ENCODE peak calls at places on chromosome 19, in four cellular contexts. O, Q, K and Y are unnamed samples.

GRCh38 chr19:3046621-3047306 is 15.5 kb downstream of the TLE5 start:
- DNase-seq in O (peak), Q (no peak), K (no peak), Y (no peak)

GRCh38 chr19:43739836-43740235 is 14.9 kb downstream of the SMG9 start:
- DNase-seq in O (no peak), Q (no peak), K (no peak), Y (no peak)

GRCh38 chr19:12946092-12946845 is 607 bp downstream of the RAD23A start:
- DNase-seq in O (peak), Q (peak), K (peak), Y (peak)

GRCh38 chr19:55600336-55601028 is 394 bp downstream of the ZNF524 start:
- DNase-seq in O (peak), Q (no peak), K (no peak), Y (no peak)

GRCh38 chr19:41265376-41266153 is 1.4 kb downstream of the HNRNPUL1 start:
- DNase-seq in O (peak), Q (peak), K (no peak), Y (no peak)

GRCh38 chr19:5953034-5953589 is 24.8 kb downstream of the RANBP3 start:
- DNase-seq in O (no peak), Q (no peak), K (no peak), Y (no peak)

GRCh38 chr19:13983213-13983889 is 22.8 kb downstream of the RFX1 start:
- DNase-seq in O (no peak), Q (no peak), K (no peak), Y (no peak)

GRCh38 chr19:44635581-44636438 is 7.9 kb upstream of the PVR start:
- DNase-seq in O (no peak), Q (no peak), K (no peak), Y (no peak)

GRCh38 chr19:53538378-53539109 is 599 bp downstream of the ZNF331 start:
- DNase-seq in O (no peak), Q (no peak), K (no peak), Y (no peak)

GRCh38 chr19:30063184-30064020 is 121.4 kb downstream of the URI1 start:
- DNase-seq in O (no peak), Q (no peak), K (no peak), Y (no peak)

GRCh38 chr19:2983351-2984195 is 6.2 kb downstream of the TLE6 start:
- DNase-seq in O (peak), Q (peak), K (peak), Y (peak)

GRCh38 chr19:42277821-42278809 is 9.1 kb downstream of the CIC start:
- DNase-seq in O (no peak), Q (no peak), K (no peak), Y (peak)

GRCh38 chr19:32945260-32945659 is 26.5 kb downstream of the CEP89 start:
- DNase-seq in O (no peak), Q (no peak), K (no peak), Y (no peak)

GRCh38 chr19:34228347-34228746 is 26.0 kb upstream of the GARRE1 start:
- DNase-seq in O (no peak), Q (no peak), K (no peak), Y (no peak)

GRCh38 chr19:50261446-50261970 is 58.1 kb downstream of the MYH14 start:
- DNase-seq in O (no peak), Q (no peak), K (no peak), Y (no peak)

GRCh38 chr19:53905787-53906186 is 3.3 kb upstream of the CACNG7 start:
- DNase-seq in O (no peak), Q (no peak), K (no peak), Y (no peak)

GRCh38 chr19:22619371-22619770 is 14.8 kb upstream of the ZNF492 start:
- DNase-seq in O (no peak), Q (no peak), K (peak), Y (no peak)

GRCh38 chr19:41553804-41554203 is 22.2 kb upstream of the CEACAM21 start:
- DNase-seq in O (no peak), Q (no peak), K (no peak), Y (no peak)

GRCh38 chr19:49614096-49614857 is 23.3 kb downstream of the PRR12 start:
- DNase-seq in O (no peak), Q (no peak), K (no peak), Y (no peak)

GRCh38 chr19:32816555-32817099 is 52.9 kb downstream of the SLC7A9 start:
- DNase-seq in O (no peak), Q (no peak), K (no peak), Y (no peak)

GRCh38 chr19:3188627-3189596 is 3.2 kb downstream of the NCLN start:
- DNase-seq in O (no peak), Q (no peak), K (no peak), Y (no peak)

GRCh38 chr19:29671393-29672076 is 6.3 kb downstream of the PLEKHF1 start:
- DNase-seq in O (no peak), Q (peak), K (peak), Y (no peak)

GRCh38 chr19:29625316-29625715 is 19.2 kb downstream of the POP4 start:
- DNase-seq in O (no peak), Q (no peak), K (no peak), Y (no peak)

GRCh38 chr19:13082192-13083007 is 20.3 kb downstream of the LYL1 start:
- DNase-seq in O (peak), Q (peak), K (no peak), Y (no peak)

GRCh38 chr19:42389899-42390298 is at the start of gene CNFN:
- DNase-seq in O (no peak), Q (no peak), K (no peak), Y (no peak)

GRCh38 chr19:50794074-50794777 is 4.0 kb downstream of the ACP4 start:
- DNase-seq in O (no peak), Q (no peak), K (no peak), Y (no peak)

GRCh38 chr19:6003976-6004375 is 26.0 kb upstream of the RANBP3 start:
- DNase-seq in O (no peak), Q (no peak), K (no peak), Y (no peak)

GRCh38 chr19:57512845-57513244 is 13.1 kb downstream of the ZNF773 start:
- DNase-seq in O (no peak), Q (no peak), K (no peak), Y (no peak)

GRCh38 chr19:3053218-3053621 is 9.1 kb downstream of the TLE5 start:
- DNase-seq in O (no peak), Q (no peak), K (no peak), Y (no peak)

GRCh38 chr19:32361574-32362317 is 16.3 kb downstream of the ZNF507 start:
- DNase-seq in O (no peak), Q (no peak), K (no peak), Y (no peak)

GRCh38 chr19:30888937-30889336 is 460.3 kb downstream of the TSHZ3 start:
- DNase-seq in O (no peak), Q (no peak), K (no peak), Y (no peak)

GRCh38 chr19:6238256-6238642 is 41.5 kb downstream of the MLLT1 start:
- DNase-seq in O (no peak), Q (no peak), K (no peak), Y (no peak)